ENCODE peak calls at places on chromosomes 3 and 15, in seven cellular contexts. N is cardiac muscle cell; A is posterior cingulate gyrus; K is dorsolateral prefrontal cortex; J is T-helper 17 cell; Q is stimulated activated CD4-positive, alpha-beta T cell treated with anti-CD3 and anti-CD28 coated beads, Interleukin-2, amount 100 ng/mL, for 24 hours; W is renal cortical epithelial cell. E is an unnamed sample.

GRCh38 chr15:80202641-80203360 is 49.2 kb downstream of the CTXND1 start:
- DNase-seq in N (no peak), A (no peak), K (no peak), J (no peak), Q (no peak), W (no peak), E (peak)

GRCh38 chr15:101568304-101568703 is 78.8 kb upstream of the PCSK6 start:
- DNase-seq in N (no peak), A (no peak), K (no peak), J (no peak), Q (no peak), W (no peak), E (no peak)

GRCh38 chr3:120743556-120744195 is 1.1 kb downstream of the GTF2E1 start:
- DNase-seq in N (peak), A (no peak), K (no peak), J (no peak), Q (no peak), W (no peak), E (no peak)

GRCh38 chr3:48429416-48430358 is at the start of gene PLXNB1:
- DNase-seq in N (peak), A (peak), K (peak), J (peak), Q (peak), W (peak), E (peak)

GRCh38 chr3:11289864-11290263 is 17.7 kb downstream of the ATG7 start:
- DNase-seq in N (no peak), A (no peak), K (no peak), J (no peak), Q (no peak), W (no peak), E (no peak)

GRCh38 chr3:141955163-141955562 is 78.7 kb downstream of the ATP1B3 start:
- DNase-seq in N (no peak), A (no peak), K (no peak), J (no peak), Q (no peak), W (peak), E (no peak)

GRCh38 chr15:73568881-73569280 is 64.3 kb downstream of the NPTN start:
- DNase-seq in N (no peak), A (no peak), K (no peak), J (no peak), Q (no peak), W (no peak), E (no peak)

GRCh38 chr3:105594219-105594618 is 227.5 kb downstream of the ALCAM start:
- DNase-seq in N (no peak), A (no peak), K (no peak), J (no peak), Q (no peak), W (no peak), E (no peak)

GRCh38 chr15:29611057-29611456 is 211.2 kb downstream of the TJP1 start:
- DNase-seq in N (no peak), A (no peak), K (no peak), J (no peak), Q (no peak), W (no peak), E (no peak)

GRCh38 chr3:115658032-115658336 is 34.7 kb downstream of the GAP43 start:
- DNase-seq in N (no peak), A (no peak), K (no peak), J (no peak), Q (no peak), W (no peak), E (no peak)

GRCh38 chr3:195208631-195209030 is 62.3 kb downstream of the XXYLT1 start:
- DNase-seq in N (no peak), A (no peak), K (no peak), J (no peak), Q (no peak), W (no peak), E (no peak)

GRCh38 chr3:150699068-150699635 is 4.6 kb downstream of the ERICH6 start:
- DNase-seq in N (peak), A (no peak), K (no peak), J (no peak), Q (no peak), W (no peak), E (no peak)

GRCh38 chr15:88401972-88402656 is 65.1 kb downstream of the MRPL46 start:
- DNase-seq in N (no peak), A (peak), K (no peak), J (no peak), Q (peak), W (no peak), E (peak)

GRCh38 chr3:1375145-1375544 is 282.3 kb downstream of the CNTN6 start:
- DNase-seq in N (no peak), A (no peak), K (no peak), J (no peak), Q (no peak), W (no peak), E (no peak)

GRCh38 chr3:190305406-190305805 is 16.8 kb downstream of the CLDN1 start:
- DNase-seq in N (no peak), A (no peak), K (no peak), J (no peak), Q (no peak), W (peak), E (no peak)

GRCh38 chr3:77825045-77825827 is 785.3 kb downstream of the ROBO2 start:
- DNase-seq in N (peak), A (peak), K (no peak), J (no peak), Q (no peak), W (peak), E (no peak)

GRCh38 chr15:93929375-93930094 is 301.8 kb upstream of the MCTP2 start:
- DNase-seq in N (peak), A (no peak), K (no peak), J (no peak), Q (no peak), W (no peak), E (no peak)

GRCh38 chr3:122099255-122099654 is 44.1 kb downstream of the CD86 start:
- DNase-seq in N (no peak), A (no peak), K (no peak), J (no peak), Q (no peak), W (peak), E (no peak)

GRCh38 chr15:91289324-91289723 is 189.3 kb downstream of the SV2B start:
- DNase-seq in N (no peak), A (no peak), K (peak), J (no peak), Q (no peak), W (no peak), E (no peak)

GRCh38 chr3:157129782-157130137 is 30.2 kb downstream of the CCNL1 start:
- DNase-seq in N (peak), A (peak), K (no peak), J (no peak), Q (peak), W (no peak), E (peak)

GRCh38 chr15:64229129-64229724 is 66.4 kb upstream of the PPIB start:
- DNase-seq in N (no peak), A (no peak), K (no peak), J (no peak), Q (no peak), W (peak), E (no peak)

GRCh38 chr15:90033006-90033405 is 31.9 kb downstream of the ZNF710 start:
- DNase-seq in N (no peak), A (peak), K (no peak), J (no peak), Q (no peak), W (no peak), E (no peak)